ENCODE peak calls at places on chromosome 3, in eight cellular contexts. D is GM13977, A is prostate gland, Q is sigmoid colon, E is neural crest cell, B is GM20000, S is nephron progenitor cell, M is hepatocyte. Z is an unnamed sample.

GRCh38 chr3:48038971-48039481 is 22.8 kb upstream of the MAP4 start:
- DNase-seq in E (no peak), M (no peak), A (no peak), S (no peak), B (no peak), D (no peak), Q (no peak), Z (no peak)

GRCh38 chr3:183629546-183630301 is 5.7 kb upstream of the KLHL24 start:
- DNase-seq in B (no peak), A (no peak), S (no peak), M (no peak), D (no peak), Q (no peak), E (no peak), Z (no peak)

GRCh38 chr3:81214626-81215025 is 546.8 kb downstream of the GBE1 start:
- DNase-seq in M (no peak), B (no peak), S (no peak), E (no peak), Q (no peak), A (no peak), D (no peak), Z (no peak)

GRCh38 chr3:42504334-42505202 is 2.1 kb downstream of the VIPR1 start:
- DNase-seq in D (no peak), B (no peak), M (peak), Q (peak), E (no peak), A (no peak), S (no peak), Z (peak)

GRCh38 chr3:129453732-129454131 is 13.7 kb downstream of the IFT122 start:
- DNase-seq in D (no peak), M (no peak), E (no peak), B (no peak), S (no peak), A (no peak), Q (no peak), Z (no peak)

GRCh38 chr3:17686613-17687012 is 55.8 kb downstream of the TBC1D5 start:
- DNase-seq in Q (no peak), B (no peak), A (no peak), S (no peak), D (no peak), M (no peak), E (no peak), Z (no peak)

GRCh38 chr3:44184319-44184953 is 57.2 kb upstream of the TOPAZ1 start:
- DNase-seq in Q (no peak), B (no peak), M (no peak), A (no peak), D (no peak), S (no peak), E (no peak), Z (no peak)

GRCh38 chr3:136659253-136659652 is 92.9 kb downstream of the STAG1 start:
- DNase-seq in S (peak), B (no peak), E (peak), D (no peak), A (no peak), Q (no peak), M (peak), Z (no peak)

GRCh38 chr3:129532261-129532660 is 3.8 kb downstream of the RHO start:
- DNase-seq in B (no peak), M (no peak), S (no peak), Q (no peak), D (no peak), A (no peak), E (no peak), Z (no peak)

GRCh38 chr3:58588030-58588614 is 10.9 kb upstream of the FAM107A start:
- DNase-seq in A (no peak), Q (no peak), D (peak), S (peak), M (peak), E (peak), B (peak), Z (no peak)

GRCh38 chr3:20511863-20512262 is 325.9 kb upstream of the SGO1 start:
- DNase-seq in Q (no peak), D (peak), A (no peak), M (peak), B (peak), E (no peak), S (peak), Z (no peak)

GRCh38 chr3:17077614-17078013 is 192.9 kb downstream of the PLCL2 start:
- DNase-seq in D (no peak), B (no peak), M (no peak), S (no peak), A (no peak), Q (peak), E (no peak), Z (no peak)

GRCh38 chr3:9169951-9170850 is 79.2 kb downstream of the SRGAP3 start:
- DNase-seq in S (no peak), E (no peak), M (no peak), B (peak), A (no peak), D (peak), Q (no peak), Z (no peak)

GRCh38 chr3:72829701-72830100 is 18.5 kb downstream of the SHQ1 start:
- DNase-seq in A (no peak), E (no peak), B (no peak), M (no peak), S (no peak), D (no peak), Q (no peak), Z (no peak)

GRCh38 chr3:127035672-127036071 is 52.8 kb downstream of the PLXNA1 start:
- DNase-seq in E (no peak), Q (peak), S (no peak), A (no peak), M (peak), D (no peak), B (no peak), Z (peak)

GRCh38 chr3:169453256-169454059 is 210.1 kb downstream of the MECOM start:
- DNase-seq in D (no peak), S (no peak), B (no peak), E (no peak), Q (no peak), M (no peak), A (no peak), Z (no peak)

GRCh38 chr3:60756636-60757035 is 494.6 kb downstream of the FHIT start:
- DNase-seq in E (no peak), B (no peak), M (no peak), S (no peak), D (no peak), A (no peak), Q (no peak), Z (no peak)

GRCh38 chr3:150958694-150959093 is 13.8 kb downstream of the CLRN1 start:
- DNase-seq in B (no peak), M (no peak), Q (no peak), A (no peak), S (peak), E (no peak), D (no peak), Z (no peak)
- TF ChIP-seq CTCF in B (no peak), M (no peak), Q (no peak), A (no peak), S (no peak), E (no peak), D (no peak), Z (no peak)

GRCh38 chr3:69451594-69451993 is 65.7 kb upstream of the FRMD4B start:
- DNase-seq in B (no peak), M (no peak), E (no peak), A (no peak), S (no peak), D (no peak), Q (no peak), Z (no peak)
- TF ChIP-seq CTCF in B (no peak), M (no peak), E (peak), A (no peak), S (no peak), D (no peak), Q (no peak), Z (no peak)

GRCh38 chr3:57261119-57261518 is 31.4 kb downstream of the ASB14 start:
- DNase-seq in B (no peak), Q (no peak), M (no peak), E (no peak), S (no peak), A (no peak), D (no peak), Z (no peak)

GRCh38 chr3:57257678-57258077 is 30.1 kb downstream of the APPL1 start:
- DNase-seq in S (no peak), M (no peak), A (no peak), B (no peak), E (no peak), D (no peak), Q (no peak), Z (no peak)

GRCh38 chr3:57261929-57262328 is 30.6 kb downstream of the ASB14 start:
- DNase-seq in E (no peak), M (no peak), Q (no peak), S (no peak), D (no peak), A (no peak), B (no peak), Z (no peak)

GRCh38 chr3:57252404-57252803 is 24.9 kb downstream of the APPL1 start:
- DNase-seq in B (no peak), E (no peak), S (no peak), A (no peak), Q (no peak), D (no peak), M (no peak), Z (no peak)

GRCh38 chr3:57256844-57257243 is 29.3 kb downstream of the APPL1 start:
- DNase-seq in A (no peak), E (no peak), B (no peak), M (no peak), D (no peak), S (no peak), Q (no peak), Z (no peak)
- TF ChIP-seq CTCF in A (no peak), E (no peak), B (no peak), M (no peak), D (no peak), S (no peak), Q (no peak), Z (no peak)

GRCh38 chr3:107514453-107514852 is 8.3 kb upstream of the BBX start:
- DNase-seq in M (no peak), S (no peak), D (no peak), E (no peak), B (no peak), A (no peak), Q (no peak), Z (no peak)

GRCh38 chr3:107516475-107516874 is 6.3 kb upstream of the BBX start:
- DNase-seq in D (no peak), S (no peak), E (no peak), Q (no peak), A (no peak), B (no peak), M (no peak), Z (no peak)

GRCh38 chr3:107508331-107508730 is 14.4 kb upstream of the BBX start:
- DNase-seq in B (no peak), Q (no peak), M (no peak), D (no peak), E (no peak), A (no peak), S (no peak), Z (no peak)

GRCh38 chr3:107506458-107506857 is 16.3 kb upstream of the BBX start:
- DNase-seq in S (no peak), A (no peak), D (no peak), E (no peak), M (no peak), B (no peak), Q (no peak), Z (no peak)

DNA sequence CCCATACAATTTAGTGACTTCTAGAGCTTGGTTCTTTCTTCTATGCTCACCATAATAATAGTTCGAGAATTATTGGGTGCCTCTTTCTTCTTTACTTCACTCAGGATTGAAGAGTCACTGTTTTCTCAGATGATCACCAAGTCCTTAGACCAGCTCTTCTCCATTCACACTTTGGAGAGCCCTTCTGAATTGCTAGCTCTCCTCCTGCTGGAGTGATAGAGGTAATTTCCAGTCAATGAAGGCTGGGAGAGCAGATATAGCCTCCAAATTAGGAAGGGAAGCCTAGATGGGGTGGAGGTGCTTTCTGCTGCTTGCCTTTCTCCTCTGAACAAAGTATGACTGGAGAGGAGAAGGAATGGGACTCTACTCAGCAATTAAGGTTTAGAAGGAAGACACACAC is 10.7 kb upstream of the BBX start:
- DNase-seq in S (no peak), E (no peak), A (no peak), D (no peak), B (no peak), Q (no peak), M (no peak), Z (no peak)
- TF ChIP-seq CTCF in S (no peak), E (no peak), A (no peak), D (no peak), B (no peak), Q (no peak), M (no peak), Z (no peak)

Z was measured in upper lobe of right lung.